ENCODE peak calls at places on chromosomes 3 and 15, in ten cellular contexts. P is RPMI8226; J is ureter; U is lower lobe of right lung; C is AG04450; R is endothelial cell; B is NCI-H2227 treated with DMSO at 0.1 percent for 48 hours; Z is ELR; V is activated T-helper 1 cell treated with Interleukin-2 at 50 U/mL for 16 hours; Y is activated CD4-positive, alpha-beta T cell treated with anti-CD3 and anti-CD28 coated beads, Interleukin-2, amount 50 U/mL, for 1 hour. I is an unnamed sample.

GRCh38 chr3:44000586-44000985 is 241.1 kb upstream of the TOPAZ1 start:
- DNase-seq in U (no peak), Y (no peak), C (no peak), B (no peak), P (peak), R (no peak), V (no peak), Z (peak), J (no peak), I (no peak)

GRCh38 chr15:38699633-38700230 is 135.1 kb upstream of the RASGRP1 start:
- DNase-seq in B (peak), P (peak), Z (peak), Y (peak), R (peak), C (no peak), U (peak), V (peak), J (peak), I (peak)

GRCh38 chr3:187519428-187519890 is 150.7 kb downstream of the SST start:
- DNase-seq in C (no peak), P (no peak), J (no peak), Y (no peak), V (no peak), Z (peak), U (no peak), B (no peak), R (no peak), I (no peak)

GRCh38 chr3:43629254-43629653 is 7.4 kb upstream of the ANO10 start:
- DNase-seq in U (no peak), V (no peak), R (no peak), Y (no peak), Z (peak), B (no peak), J (no peak), P (no peak), C (no peak), I (no peak)

GRCh38 chr3:46954178-46954577 is 22.4 kb downstream of the CCDC12 start:
- DNase-seq in Y (no peak), V (no peak), P (no peak), U (no peak), Z (no peak), B (no peak), J (no peak), C (no peak), R (no peak), I (no peak)

GRCh38 chr15:92226020-92226612 is 167.6 kb upstream of the ST8SIA2 start:
- DNase-seq in P (peak), J (no peak), V (no peak), B (no peak), C (no peak), R (peak), Y (no peak), Z (no peak), U (no peak), I (no peak)

GRCh38 chr3:72049300-72049699 is 264.4 kb upstream of the PROK2 start:
- DNase-seq in V (no peak), R (no peak), B (no peak), C (no peak), Y (no peak), J (no peak), P (no peak), Z (no peak), U (no peak), I (no peak)

GRCh38 chr3:98746882-98747281 is 16.3 kb upstream of the ST3GAL6 start:
- DNase-seq in Y (no peak), U (no peak), V (no peak), P (no peak), B (no peak), R (no peak), C (no peak), J (no peak), Z (no peak), I (no peak)

GRCh38 chr3:72018339-72018984 is 233.5 kb upstream of the PROK2 start:
- DNase-seq in V (no peak), U (no peak), B (no peak), Z (peak), J (no peak), P (no peak), C (no peak), Y (no peak), R (no peak), I (no peak)

GRCh38 chr15:29656636-29657475 is 165.4 kb downstream of the TJP1 start:
- DNase-seq in Y (no peak), J (no peak), P (no peak), V (no peak), C (no peak), U (no peak), B (no peak), R (peak), Z (no peak), I (no peak)

GRCh38 chr15:89333959-89334509 is 590 bp downstream of the POLG start:
- DNase-seq in B (no peak), C (no peak), J (no peak), Z (no peak), U (no peak), P (peak), R (no peak), Y (no peak), V (no peak), I (no peak)

GRCh38 chr3:20060924-20061323 is 20.7 kb downstream of the KAT2B start:
- DNase-seq in V (no peak), Z (no peak), Y (no peak), U (no peak), R (no peak), J (no peak), B (no peak), C (no peak), P (no peak), I (no peak)

GRCh38 chr15:71752604-71753289 is 57.6 kb upstream of the NR2E3 start:
- DNase-seq in C (peak), P (peak), Z (peak), J (peak), V (no peak), Y (no peak), B (no peak), U (no peak), R (peak), I (no peak)

GRCh38 chr3:58647661-58648141 is 18.9 kb downstream of the FAM3D start:
- DNase-seq in C (no peak), P (no peak), Y (no peak), B (no peak), U (no peak), J (no peak), R (no peak), V (no peak), Z (no peak), I (no peak)

GRCh38 chr3:149895339-149895738 is 75.4 kb downstream of the PFN2 start:
- DNase-seq in B (no peak), Y (no peak), R (no peak), C (no peak), V (no peak), U (no peak), Z (no peak), P (no peak), J (no peak), I (no peak)

GRCh38 chr3:27220166-27220565 is 149.0 kb downstream of the NEK10 start:
- DNase-seq in P (no peak), C (no peak), Z (peak), V (no peak), U (no peak), R (no peak), Y (no peak), J (no peak), B (no peak), I (no peak)

GRCh38 chr3:133042778-133043177 is 4.6 kb downstream of the TMEM108 start:
- DNase-seq in Y (no peak), P (no peak), V (no peak), C (no peak), Z (no peak), R (no peak), B (peak), J (no peak), U (no peak), I (no peak)

GRCh38 chr3:39724233-39724846 is 85.1 kb upstream of the MYRIP start:
- DNase-seq in R (no peak), Y (no peak), C (no peak), B (no peak), U (no peak), Z (peak), J (no peak), P (no peak), V (no peak), I (no peak)